ENCODE peak calls at places on chromosomes 7 and 10, in six cellular contexts. H is CD8-positive, alpha-beta memory T cell; S is lung; A is gastrocnemius medialis; C is CD4-positive, alpha-beta T cell; O is uterus. M is an unnamed sample.

GRCh38 chr10:79260803-79261740 is 86.2 kb upstream of the PPIF start:
- DNase-seq in H (no peak), S (no peak), A (no peak), C (no peak), O (peak), M (no peak)

GRCh38 chr7:12769464-12769863 is 82.0 kb downstream of the ARL4A start:
- DNase-seq in H (no peak), S (no peak), A (no peak), C (no peak), O (no peak), M (no peak)

GRCh38 chr10:14905890-14906289 is 27.2 kb downstream of the SUV39H2 start:
- DNase-seq in H (peak), S (no peak), A (no peak), C (no peak), O (no peak), M (no peak)

GRCh38 chr7:100220833-100221718 is 1.3 kb downstream of the PVRIG start:
- DNase-seq in H (peak), S (no peak), A (no peak), C (peak), O (no peak), M (no peak)

GRCh38 chr10:49526624-49527023 is 12.3 kb downstream of the ERCC6 start:
- DNase-seq in H (no peak), S (no peak), A (no peak), C (no peak), O (no peak), M (no peak)

GRCh38 chr10:86840498-86840897 is 84.1 kb downstream of the BMPR1A start:
- DNase-seq in H (no peak), S (no peak), A (no peak), C (no peak), O (no peak), M (no peak)

GRCh38 chr7:134044682-134045081 is 82.5 kb upstream of the LRGUK start:
- DNase-seq in H (no peak), S (no peak), A (no peak), C (no peak), O (no peak), M (no peak)

GRCh38 chr10:26441491-26442214 is 3.5 kb downstream of the APBB1IP start:
- DNase-seq in H (peak), S (no peak), A (no peak), C (no peak), O (no peak), M (no peak)

GRCh38 chr7:140327261-140327661 is 71.1 kb downstream of the SLC37A3 start:
- DNase-seq in H (no peak), S (no peak), A (no peak), C (no peak), O (no peak), M (no peak)

GRCh38 chr10:101817542-101818118 is 614 bp downstream of the OGA start:
- DNase-seq in H (no peak), S (peak), A (peak), C (no peak), O (peak), M (no peak)

GRCh38 chr10:84901885-84902284 is 573.5 kb downstream of the CCSER2 start:
- DNase-seq in H (no peak), S (no peak), A (no peak), C (no peak), O (no peak), M (no peak)

GRCh38 chr10:95408931-95409873 is 118.4 kb upstream of the PDLIM1 start:
- DNase-seq in H (no peak), S (no peak), A (no peak), C (no peak), O (no peak), M (no peak)
- H3K27ac ChIP-seq in H (no peak), S (peak), A (peak), C (no peak), O (peak), M (peak)

GRCh38 chr10:114575417-114576131 is 82.5 kb downstream of the ABLIM1 start:
- DNase-seq in H (no peak), S (no peak), A (no peak), C (no peak), O (no peak), M (no peak)

GRCh38 chr10:114577133-114577532 is 80.9 kb downstream of the ABLIM1 start:
- DNase-seq in H (no peak), S (no peak), A (peak), C (no peak), O (peak), M (no peak)

GRCh38 chr10:114573330-114574045 is 84.6 kb downstream of the ABLIM1 start:
- DNase-seq in H (no peak), S (no peak), A (no peak), C (no peak), O (no peak), M (no peak)

GRCh38 chr10:114576132-114576487 is 82.0 kb downstream of the ABLIM1 start:
- DNase-seq in H (no peak), S (no peak), A (no peak), C (no peak), O (no peak), M (no peak)

DNA sequence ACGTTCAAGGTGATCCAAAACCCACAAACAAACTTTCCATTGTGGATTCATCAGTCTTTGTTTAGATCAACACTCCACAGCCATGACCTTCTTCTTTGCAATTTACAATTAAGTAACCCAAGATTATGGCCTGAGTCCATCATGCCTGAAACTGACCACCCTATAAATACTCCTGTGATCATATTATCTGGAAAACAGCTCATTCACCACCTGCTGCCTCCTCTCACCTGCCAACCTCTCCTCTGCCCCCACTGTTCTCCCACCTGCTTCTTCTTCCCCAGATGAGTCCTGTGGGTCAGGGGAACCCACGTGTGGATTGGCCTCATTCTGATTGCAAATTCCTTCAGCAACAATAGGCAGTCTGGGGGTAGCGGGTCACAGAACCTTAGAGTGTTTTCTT is 81.4 kb downstream of the ABLIM1 start:
- DNase-seq in H (no peak), S (no peak), A (peak), C (no peak), O (no peak), M (no peak)
- H3K27ac ChIP-seq in H (no peak), S (no peak), A (peak), C (no peak), O (no peak), M (peak)

GRCh38 chr7:42283553-42283952 is 46.5 kb upstream of the GLI3 start:
- DNase-seq in H (no peak), S (no peak), A (peak), C (no peak), O (no peak), M (no peak)

GRCh38 chr7:42272793-42273665 is 36.0 kb upstream of the GLI3 start:
- DNase-seq in H (no peak), S (no peak), A (no peak), C (no peak), O (no peak), M (no peak)

GRCh38 chr7:42274052-42274451 is 37.0 kb upstream of the GLI3 start:
- DNase-seq in H (no peak), S (no peak), A (no peak), C (no peak), O (no peak), M (no peak)

DNA sequence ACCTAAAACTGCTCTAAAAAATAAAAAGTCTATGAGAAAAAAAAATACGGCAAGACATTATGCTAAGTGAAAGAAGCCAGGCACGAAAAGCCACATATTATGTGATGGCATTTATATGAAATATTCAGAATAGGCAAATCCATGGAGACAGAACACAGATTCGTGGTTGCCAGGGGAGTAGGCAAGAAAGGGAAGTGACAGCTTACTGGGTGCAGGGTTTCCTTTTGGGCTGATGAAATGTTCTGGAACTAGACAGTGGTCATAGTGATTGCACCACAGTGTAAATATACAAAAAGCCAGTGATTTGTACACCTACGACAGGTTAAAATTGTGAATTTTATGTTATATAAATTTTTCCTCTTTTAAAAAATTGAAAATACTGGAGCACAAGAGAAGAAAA is 41.4 kb upstream of the GLI3 start:
- DNase-seq in H (no peak), S (no peak), A (no peak), C (no peak), O (no peak), M (no peak)
- H3K27ac ChIP-seq in H (no peak), S (no peak), A (no peak), C (no peak), O (no peak), M (no peak)

GRCh38 chr7:150361807-150362621 is 6.6 kb upstream of the REPIN1 start:
- DNase-seq in H (no peak), S (no peak), A (no peak), C (no peak), O (no peak), M (no peak)
- H3K27ac ChIP-seq in H (no peak), S (no peak), A (peak), C (no peak), O (no peak), M (no peak)

DNA sequence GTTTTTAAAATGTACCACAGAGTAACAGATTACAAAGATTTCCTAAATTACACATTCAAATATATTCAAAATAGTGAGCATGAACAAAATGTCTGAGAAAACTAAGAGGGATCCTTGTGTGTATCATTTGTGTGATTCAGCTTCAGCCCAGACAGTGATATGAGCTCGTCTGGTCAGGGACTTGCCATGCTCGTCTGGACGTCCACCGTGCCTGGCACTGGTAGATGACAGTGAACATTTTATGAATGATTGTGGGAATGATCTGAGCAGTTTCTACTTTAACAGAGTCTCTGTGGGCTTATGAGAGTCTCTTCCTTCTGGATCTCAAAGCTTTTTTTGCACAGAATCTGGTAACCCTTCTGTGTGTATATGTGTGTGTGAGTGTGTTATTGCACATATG is 34.2 kb upstream of the ANKRD2 start:
- DNase-seq in H (no peak), S (no peak), A (no peak), C (no peak), O (no peak), M (no peak)
- H3K27ac ChIP-seq in H (no peak), S (peak), A (no peak), C (no peak), O (peak), M (peak)

GRCh38 chr7:106217089-106217542 is 67.7 kb downstream of the NAMPT start:
- DNase-seq in H (no peak), S (peak), A (peak), C (no peak), O (peak), M (no peak)
- H3K27ac ChIP-seq in H (peak), S (peak), A (peak), C (no peak), O (peak), M (peak)

DNA sequence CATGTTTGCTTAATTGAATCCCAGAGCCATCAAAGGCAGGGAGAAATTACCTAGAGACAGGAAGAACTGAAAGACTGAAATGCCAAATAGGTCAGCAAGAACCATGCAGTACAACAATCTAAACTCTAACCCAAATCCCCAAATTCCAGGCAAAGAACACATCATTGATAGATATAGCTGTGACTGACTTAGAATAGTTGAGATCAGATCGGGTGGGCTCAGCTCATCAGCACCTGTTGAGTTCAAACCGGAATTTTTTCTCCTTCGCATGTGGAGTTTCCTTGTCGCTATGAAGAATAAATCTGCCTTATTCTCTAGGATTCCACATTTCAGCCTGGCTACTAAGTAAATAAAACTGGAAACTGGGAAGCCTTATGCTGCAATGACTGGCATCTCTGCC is 1.4 kb downstream of the ANKMY2 start:
- DNase-seq in H (no peak), S (no peak), A (no peak), C (no peak), O (no peak), M (no peak)
- H3K27ac ChIP-seq in H (peak), S (no peak), A (peak), C (no peak), O (peak), M (peak)

DNA sequence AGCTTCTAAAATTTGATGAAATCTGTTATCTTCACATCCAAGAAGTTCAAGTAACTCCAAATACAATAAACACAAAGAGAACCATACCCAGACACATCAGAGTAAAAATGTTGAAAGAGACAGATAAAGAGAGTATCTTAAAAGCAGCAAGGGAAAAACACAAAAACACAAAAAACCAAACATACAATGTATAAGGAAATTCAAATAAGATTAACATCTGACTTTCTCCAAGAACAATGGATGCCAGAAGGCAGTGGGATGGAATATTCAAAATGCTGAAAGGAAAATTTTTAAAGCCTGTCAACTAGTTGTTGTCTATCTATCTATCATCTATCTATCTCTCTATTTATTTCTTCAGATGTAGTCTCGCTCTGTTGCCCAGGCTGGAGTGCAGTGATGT is 72.4 kb upstream of the MKLN1 start:
- DNase-seq in H (no peak), S (no peak), A (no peak), C (no peak), O (no peak), M (no peak)
- H3K27ac ChIP-seq in H (no peak), S (no peak), A (no peak), C (no peak), O (no peak), M (no peak)

GRCh38 chr10:32980558-32981468 is 22.8 kb upstream of the ITGB1 start:
- DNase-seq in H (peak), S (peak), A (peak), C (peak), O (peak), M (no peak)
- H3K27ac ChIP-seq in H (peak), S (peak), A (peak), C (peak), O (peak), M (peak)